ENCODE peak calls at places on chromosomes 4 and X, in six cellular contexts. One of them, this sample, is unnamed. For H3K4me1, the result is how much of the 10 kb centered on the place peaks cover.

GRCh38 chrX:69124108-69124507 is 41.1 kb downstream of the PJA1 start:
- DNase-seq in body of pancreas: no peak
- DNase-seq in lung: no peak
- DNase-seq in psoas muscle: no peak
- DNase-seq in PC-3: peak
- DNase-seq in adrenal gland: no peak
- DNase-seq in this sample: no peak

GRCh38 chr4:22870847-22871246 is 178.1 kb downstream of the GBA3 start:
- DNase-seq in body of pancreas: no peak
- DNase-seq in lung: no peak
- DNase-seq in psoas muscle: no peak
- DNase-seq in PC-3: no peak
- DNase-seq in adrenal gland: no peak
- DNase-seq in this sample: no peak

GRCh38 chr4:184437988-184438774 is 36.2 kb downstream of the IRF2 start:
- DNase-seq in body of pancreas: no peak
- DNase-seq in lung: no peak
- DNase-seq in psoas muscle: no peak
- DNase-seq in PC-3: no peak
- DNase-seq in adrenal gland: no peak
- DNase-seq in this sample: no peak

GRCh38 chrX:109600114-109600710 is 24.8 kb downstream of the KCNE5 start:
- DNase-seq in body of pancreas: no peak
- DNase-seq in lung: no peak
- DNase-seq in psoas muscle: peak
- DNase-seq in PC-3: no peak
- DNase-seq in adrenal gland: no peak
- DNase-seq in this sample: peak

GRCh38 chrX:139167282-139167681 is 363.3 kb upstream of the F9 start:
- DNase-seq in body of pancreas: no peak
- DNase-seq in lung: no peak
- DNase-seq in psoas muscle: no peak
- DNase-seq in PC-3: no peak
- DNase-seq in adrenal gland: no peak
- DNase-seq in this sample: no peak

GRCh38 chr4:183834252-183834651 is 70.9 kb upstream of the STOX2 start:
- DNase-seq in body of pancreas: no peak
- DNase-seq in lung: no peak
- DNase-seq in psoas muscle: no peak
- DNase-seq in PC-3: peak
- DNase-seq in adrenal gland: no peak
- DNase-seq in this sample: no peak

GRCh38 chr4:158112612-158113011 is 60.2 kb downstream of the GASK1B start:
- DNase-seq in body of pancreas: no peak
- DNase-seq in lung: no peak
- DNase-seq in psoas muscle: no peak
- DNase-seq in PC-3: no peak
- DNase-seq in adrenal gland: no peak
- DNase-seq in this sample: no peak

GRCh38 chr4:5757536-5757935 is 46.5 kb downstream of the EVC start:
- DNase-seq in body of pancreas: no peak
- DNase-seq in lung: no peak
- DNase-seq in psoas muscle: no peak
- DNase-seq in PC-3: no peak
- DNase-seq in adrenal gland: no peak
- DNase-seq in this sample: no peak

GRCh38 chr4:139454111-139454600 is at the start of gene RAB33B:
- DNase-seq in body of pancreas: no peak
- DNase-seq in lung: no peak
- DNase-seq in psoas muscle: no peak
- DNase-seq in PC-3: no peak
- DNase-seq in adrenal gland: no peak
- DNase-seq in this sample: no peak

GRCh38 chrX:154091678-154092077 is 5.8 kb downstream of the MECP2 start:
- DNase-seq in body of pancreas: peak
- DNase-seq in lung: no peak
- DNase-seq in psoas muscle: no peak
- DNase-seq in PC-3: no peak
- DNase-seq in adrenal gland: peak
- DNase-seq in this sample: no peak

GRCh38 chrX:69024931-69025330 is 140.3 kb downstream of the PJA1 start:
- DNase-seq in body of pancreas: peak
- DNase-seq in lung: peak
- DNase-seq in psoas muscle: peak
- DNase-seq in PC-3: peak
- DNase-seq in adrenal gland: peak
- DNase-seq in this sample: peak

GRCh38 chr4:2417196-2417764 is 1.2 kb downstream of the ZFYVE28 start:
- DNase-seq in body of pancreas: no peak
- DNase-seq in lung: no peak
- DNase-seq in psoas muscle: no peak
- DNase-seq in PC-3: no peak
- DNase-seq in adrenal gland: no peak
- DNase-seq in this sample: no peak

GRCh38 chr4:128565565-128566186 is 243.8 kb upstream of the JADE1 start:
- DNase-seq in body of pancreas: peak
- DNase-seq in lung: peak
- DNase-seq in psoas muscle: peak
- DNase-seq in PC-3: peak
- DNase-seq in adrenal gland: peak
- DNase-seq in this sample: peak

GRCh38 chrX:17377795-17378194 is 2.8 kb downstream of the NHS start:
- DNase-seq in body of pancreas: no peak
- DNase-seq in lung: no peak
- DNase-seq in psoas muscle: no peak
- DNase-seq in PC-3: no peak
- DNase-seq in adrenal gland: no peak
- DNase-seq in this sample: no peak

GRCh38 chr4:114180481-114180880 is 201.0 kb upstream of the ARSJ start:
- DNase-seq in body of pancreas: peak
- DNase-seq in lung: peak
- DNase-seq in psoas muscle: no peak
- DNase-seq in PC-3: peak
- DNase-seq in adrenal gland: peak
- DNase-seq in this sample: no peak

GRCh38 chr4:39576268-39576667 is 49.0 kb upstream of the UGDH start:
- DNase-seq in body of pancreas: no peak
- DNase-seq in lung: no peak
- DNase-seq in psoas muscle: no peak
- DNase-seq in PC-3: no peak
- DNase-seq in adrenal gland: peak
- DNase-seq in this sample: no peak

GRCh38 chr4:163679189-163679588 is 184.7 kb downstream of the TMA16 start:
- DNase-seq in body of pancreas: no peak
- DNase-seq in lung: no peak
- DNase-seq in psoas muscle: no peak
- DNase-seq in PC-3: peak
- DNase-seq in adrenal gland: no peak
- DNase-seq in this sample: no peak

GRCh38 chrX:12327836-12328235 is 189.6 kb downstream of the FRMPD4 start:
- DNase-seq in body of pancreas: no peak
- DNase-seq in lung: no peak
- DNase-seq in psoas muscle: no peak
- DNase-seq in PC-3: peak
- DNase-seq in adrenal gland: no peak
- DNase-seq in this sample: no peak

GRCh38 chrX:107713205-107714195 is 62.1 kb downstream of the TSC22D3 start:
- DNase-seq in body of pancreas: no peak
- DNase-seq in lung: no peak
- DNase-seq in psoas muscle: peak
- DNase-seq in PC-3: no peak
- DNase-seq in adrenal gland: peak
- DNase-seq in this sample: no peak

GRCh38 chr4:85127653-85128052 is 161.2 kb upstream of the WDFY3 start:
- DNase-seq in body of pancreas: peak
- DNase-seq in lung: no peak
- DNase-seq in psoas muscle: no peak
- DNase-seq in PC-3: peak
- DNase-seq in adrenal gland: peak
- DNase-seq in this sample: peak

GRCh38 chr4:4559596-4559995 is 17.7 kb upstream of the STX18 start:
- DNase-seq in body of pancreas: no peak
- DNase-seq in lung: no peak
- DNase-seq in psoas muscle: no peak
- DNase-seq in PC-3: peak
- DNase-seq in adrenal gland: no peak
- DNase-seq in this sample: no peak

DNA sequence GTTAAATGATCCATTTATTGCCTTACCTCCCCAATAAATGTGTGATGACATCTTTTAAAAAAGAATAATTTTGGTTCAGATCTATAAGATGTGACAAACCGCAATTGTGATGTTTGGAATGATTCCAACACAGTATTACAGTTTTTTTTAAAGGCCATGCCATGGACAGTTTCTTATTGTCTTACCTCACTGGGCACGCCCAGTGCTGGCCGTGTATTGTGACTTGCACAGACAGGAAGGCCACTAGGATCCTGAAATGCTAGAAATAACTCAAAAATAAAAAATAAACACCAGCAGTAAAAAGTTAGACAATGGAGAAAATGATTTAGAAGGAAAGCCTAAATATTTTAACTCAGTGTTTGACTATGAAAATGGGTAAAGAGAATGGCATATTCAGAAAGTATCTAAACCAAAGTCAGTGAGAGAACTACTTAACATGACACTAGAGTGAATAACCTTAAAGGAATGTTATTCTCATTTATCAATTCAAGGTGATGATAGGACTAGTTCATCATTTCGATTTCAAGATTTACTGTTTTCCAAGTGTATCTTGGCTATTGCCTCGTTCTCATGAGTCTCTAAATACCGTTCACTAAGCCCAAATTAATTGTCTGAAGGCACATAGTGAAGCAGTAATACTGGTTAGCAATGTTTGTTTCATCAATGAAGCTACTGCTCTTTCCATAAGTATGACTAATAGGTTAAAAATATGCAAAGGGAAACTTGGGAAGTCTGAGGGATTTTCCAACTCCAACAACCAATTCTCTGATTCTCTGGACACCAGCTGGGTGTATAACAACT is 46.1 kb upstream of the VEGFC start:
- DNase-seq in body of pancreas: no peak
- DNase-seq in lung: no peak
- DNase-seq in psoas muscle: no peak
- DNase-seq in PC-3: peak
- DNase-seq in adrenal gland: no peak
- DNase-seq in this sample: peak
- H3K4me1 ChIP-seq in body of pancreas: under half
- H3K4me1 ChIP-seq in lung: under half
- H3K4me1 ChIP-seq in psoas muscle: under half
- H3K4me1 ChIP-seq in PC-3: half or more
- H3K4me1 ChIP-seq in adrenal gland: under half
- H3K4me1 ChIP-seq in this sample: under half

GRCh38 chr4:142818009-142818408 is 28.1 kb downstream of the INPP4B start:
- DNase-seq in body of pancreas: no peak
- DNase-seq in lung: no peak
- DNase-seq in psoas muscle: no peak
- DNase-seq in PC-3: peak
- DNase-seq in adrenal gland: no peak
- DNase-seq in this sample: no peak

GRCh38 chr4:142813388-142813787 is 32.7 kb downstream of the INPP4B start:
- DNase-seq in body of pancreas: no peak
- DNase-seq in lung: no peak
- DNase-seq in psoas muscle: no peak
- DNase-seq in PC-3: no peak
- DNase-seq in adrenal gland: no peak
- DNase-seq in this sample: no peak

GRCh38 chr4:142818476-142818875 is 27.6 kb downstream of the INPP4B start:
- DNase-seq in body of pancreas: no peak
- DNase-seq in lung: no peak
- DNase-seq in psoas muscle: no peak
- DNase-seq in PC-3: no peak
- DNase-seq in adrenal gland: no peak
- DNase-seq in this sample: no peak

GRCh38 chr4:142817442-142817841 is 28.7 kb downstream of the INPP4B start:
- DNase-seq in body of pancreas: peak
- DNase-seq in lung: no peak
- DNase-seq in psoas muscle: no peak
- DNase-seq in PC-3: peak
- DNase-seq in adrenal gland: no peak
- DNase-seq in this sample: no peak

GRCh38 chr4:142815834-142816233 is 30.3 kb downstream of the INPP4B start:
- DNase-seq in body of pancreas: no peak
- DNase-seq in lung: no peak
- DNase-seq in psoas muscle: no peak
- DNase-seq in PC-3: peak
- DNase-seq in adrenal gland: peak
- DNase-seq in this sample: no peak
- H3K4me1 ChIP-seq in body of pancreas: under half
- H3K4me1 ChIP-seq in lung: under half
- H3K4me1 ChIP-seq in psoas muscle: under half
- H3K4me1 ChIP-seq in PC-3: under half
- H3K4me1 ChIP-seq in adrenal gland: under half
- H3K4me1 ChIP-seq in this sample: under half

GRCh38 chr4:94581766-94582165 is 130.0 kb downstream of the PDLIM5 start:
- DNase-seq in body of pancreas: no peak
- DNase-seq in lung: no peak
- DNase-seq in psoas muscle: no peak
- DNase-seq in PC-3: no peak
- DNase-seq in adrenal gland: no peak
- DNase-seq in this sample: no peak
- H3K4me1 ChIP-seq in body of pancreas: under half
- H3K4me1 ChIP-seq in lung: under half
- H3K4me1 ChIP-seq in psoas muscle: half or more
- H3K4me1 ChIP-seq in PC-3: under half
- H3K4me1 ChIP-seq in adrenal gland: under half
- H3K4me1 ChIP-seq in this sample: under half

GRCh38 chrX:30005821-30006220 is 209.5 kb upstream of the MAGEB2 start:
- DNase-seq in body of pancreas: no peak
- DNase-seq in lung: no peak
- DNase-seq in psoas muscle: no peak
- DNase-seq in PC-3: no peak
- DNase-seq in adrenal gland: no peak
- DNase-seq in this sample: no peak
- H3K4me1 ChIP-seq in body of pancreas: under half
- H3K4me1 ChIP-seq in lung: under half
- H3K4me1 ChIP-seq in psoas muscle: under half
- H3K4me1 ChIP-seq in PC-3: under half
- H3K4me1 ChIP-seq in adrenal gland: under half
- H3K4me1 ChIP-seq in this sample: under half

DNA sequence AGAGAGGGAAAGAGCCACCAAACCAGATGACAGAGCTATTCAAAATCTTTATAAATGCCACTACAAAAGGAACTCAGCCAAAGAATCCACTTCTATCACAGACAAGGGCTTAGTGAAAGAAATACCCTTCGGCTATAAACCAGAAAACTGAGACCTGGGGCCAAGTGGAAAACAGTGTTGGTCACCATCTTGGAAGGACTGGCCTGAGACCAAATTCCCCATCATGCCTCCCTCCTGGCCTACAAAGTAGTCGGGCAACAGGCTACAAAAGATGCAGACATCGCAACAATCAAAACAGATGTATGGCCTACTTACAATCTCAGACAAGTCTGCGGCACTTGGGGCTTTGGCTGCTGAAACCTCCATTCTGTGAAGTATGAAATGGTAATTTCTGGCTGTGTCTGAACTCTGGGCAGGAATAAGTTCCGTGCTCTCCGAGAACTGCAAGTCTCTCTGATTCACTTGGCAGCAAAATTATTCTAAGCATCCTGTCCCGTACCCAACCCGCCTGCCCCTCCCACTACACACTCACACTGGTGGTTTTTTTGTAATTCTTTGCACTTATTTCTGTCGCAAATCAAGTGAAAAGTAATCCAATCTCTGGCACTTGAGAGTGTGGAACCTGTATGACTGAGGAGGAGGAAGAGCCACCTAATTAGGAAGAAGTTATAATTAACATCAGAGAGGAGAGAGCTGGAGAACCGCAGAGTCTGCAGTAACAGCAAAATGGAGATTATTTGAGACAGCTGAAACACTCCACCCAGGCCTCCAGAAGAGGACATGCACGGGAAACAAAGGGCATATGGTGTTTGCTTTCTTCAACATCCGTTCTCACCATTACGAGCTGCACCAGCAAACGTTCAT is 87.8 kb downstream of the SH3KBP1 start:
- DNase-seq in body of pancreas: no peak
- DNase-seq in lung: no peak
- DNase-seq in psoas muscle: no peak
- DNase-seq in PC-3: no peak
- DNase-seq in adrenal gland: no peak
- DNase-seq in this sample: no peak
- H3K4me1 ChIP-seq in body of pancreas: under half
- H3K4me1 ChIP-seq in lung: under half
- H3K4me1 ChIP-seq in psoas muscle: under half
- H3K4me1 ChIP-seq in PC-3: under half
- H3K4me1 ChIP-seq in adrenal gland: under half
- H3K4me1 ChIP-seq in this sample: under half